ENCODE peak calls at places on chromosomes 11 and 22, in six cellular contexts. One of them, this sample, is unnamed.

GRCh38 chr11:22624742-22625447 is 728 bp downstream of the FANCF start:
- DNase-seq in astrocyte of the cerebellum: peak; percentile 32
- DNase-seq in H1: peak; percentile 71
- DNase-seq in GM23338: peak; percentile 90
- DNase-seq in tibial artery: peak; percentile 74
- DNase-seq in A673: peak; percentile 66
- DNase-seq in this sample: peak; percentile 51

GRCh38 chr11:20762980-20763379 is 93.6 kb downstream of the NELL1 start:
- DNase-seq in astrocyte of the cerebellum: no peak
- DNase-seq in H1: no peak
- DNase-seq in GM23338: no peak
- DNase-seq in tibial artery: no peak
- DNase-seq in A673: no peak
- DNase-seq in this sample: no peak

GRCh38 chr11:94295534-94295933 is 8.8 kb upstream of the IZUMO1R start:
- DNase-seq in astrocyte of the cerebellum: no peak
- DNase-seq in H1: no peak
- DNase-seq in GM23338: no peak
- DNase-seq in tibial artery: no peak
- DNase-seq in A673: no peak
- DNase-seq in this sample: no peak

GRCh38 chr22:19290400-19291217 is 910 bp downstream of the CLTCL1 start:
- DNase-seq in astrocyte of the cerebellum: no peak
- DNase-seq in H1: no peak
- DNase-seq in GM23338: peak; percentile 33
- DNase-seq in tibial artery: no peak
- DNase-seq in A673: peak; percentile 8
- DNase-seq in this sample: no peak

GRCh38 chr11:105899776-105900175 is 122.3 kb downstream of the MSANTD4 start:
- DNase-seq in astrocyte of the cerebellum: no peak
- DNase-seq in H1: no peak
- DNase-seq in GM23338: no peak
- DNase-seq in tibial artery: no peak
- DNase-seq in A673: no peak
- DNase-seq in this sample: no peak

GRCh38 chr11:2921742-2922493 is 7.3 kb downstream of the PHLDA2 start:
- DNase-seq in astrocyte of the cerebellum: no peak
- DNase-seq in H1: no peak
- DNase-seq in GM23338: no peak
- DNase-seq in tibial artery: no peak
- DNase-seq in A673: no peak
- DNase-seq in this sample: no peak

GRCh38 chr22:30457964-30458363 is 13.9 kb downstream of the SEC14L3 start:
- DNase-seq in astrocyte of the cerebellum: no peak
- DNase-seq in H1: no peak
- DNase-seq in GM23338: no peak
- DNase-seq in tibial artery: no peak
- DNase-seq in A673: no peak
- DNase-seq in this sample: no peak

GRCh38 chr11:113562981-113563461 is 87.8 kb upstream of the DRD2 start:
- DNase-seq in astrocyte of the cerebellum: no peak
- DNase-seq in H1: no peak
- DNase-seq in GM23338: peak; percentile 28
- DNase-seq in tibial artery: no peak
- DNase-seq in A673: no peak
- DNase-seq in this sample: no peak

GRCh38 chr11:125603207-125603606 is 10.6 kb downstream of the STT3A start:
- DNase-seq in astrocyte of the cerebellum: no peak
- DNase-seq in H1: no peak
- DNase-seq in GM23338: no peak
- DNase-seq in tibial artery: no peak
- DNase-seq in A673: no peak
- DNase-seq in this sample: no peak

GRCh38 chr11:65903068-65903481 is 2.9 kb upstream of the FOSL1 start:
- DNase-seq in astrocyte of the cerebellum: no peak
- DNase-seq in H1: no peak
- DNase-seq in GM23338: peak; percentile 72
- DNase-seq in tibial artery: no peak
- DNase-seq in A673: no peak
- DNase-seq in this sample: no peak

GRCh38 chr22:25509391-25509791 is 55.1 kb upstream of the GRK3 start:
- DNase-seq in astrocyte of the cerebellum: no peak
- DNase-seq in H1: no peak
- DNase-seq in GM23338: no peak
- DNase-seq in tibial artery: no peak
- DNase-seq in A673: no peak
- DNase-seq in this sample: no peak

GRCh38 chr11:87030458-87031054 is 7.2 kb upstream of the TMEM135 start:
- DNase-seq in astrocyte of the cerebellum: no peak
- DNase-seq in H1: no peak
- DNase-seq in GM23338: no peak
- DNase-seq in tibial artery: no peak
- DNase-seq in A673: peak; percentile 35
- DNase-seq in this sample: no peak

GRCh38 chr22:37784829-37785495 is 22.8 kb upstream of the GCAT start:
- DNase-seq in astrocyte of the cerebellum: no peak
- DNase-seq in H1: no peak
- DNase-seq in GM23338: no peak
- DNase-seq in tibial artery: no peak
- DNase-seq in A673: no peak
- DNase-seq in this sample: no peak

GRCh38 chr11:19116315-19116970 is 525 bp upstream of the ZDHHC13 start:
- DNase-seq in astrocyte of the cerebellum: no peak
- DNase-seq in H1: no peak
- DNase-seq in GM23338: peak; percentile 20
- DNase-seq in tibial artery: no peak
- DNase-seq in A673: no peak
- DNase-seq in this sample: no peak

GRCh38 chr11:33920838-33921613 is 29.1 kb upstream of the LMO2 start:
- DNase-seq in astrocyte of the cerebellum: peak; percentile 82
- DNase-seq in H1: no peak
- DNase-seq in GM23338: no peak
- DNase-seq in tibial artery: no peak
- DNase-seq in A673: peak; percentile 46
- DNase-seq in this sample: peak; percentile 62

GRCh38 chr22:24270556-24271405 is at the start of gene SPECC1L:
- DNase-seq in astrocyte of the cerebellum: peak; percentile 72
- DNase-seq in H1: peak; percentile 84
- DNase-seq in GM23338: peak; percentile 93
- DNase-seq in tibial artery: peak; percentile 97
- DNase-seq in A673: peak; percentile 92
- DNase-seq in this sample: peak; percentile 90

GRCh38 chr11:45560935-45561330 is 104.5 kb downstream of the CHST1 start:
- DNase-seq in astrocyte of the cerebellum: no peak
- DNase-seq in H1: no peak
- DNase-seq in GM23338: no peak
- DNase-seq in tibial artery: no peak
- DNase-seq in A673: no peak
- DNase-seq in this sample: no peak

GRCh38 chr22:49585695-49586243 is 241.9 kb downstream of the BRD1 start:
- DNase-seq in astrocyte of the cerebellum: no peak
- DNase-seq in H1: no peak
- DNase-seq in GM23338: no peak
- DNase-seq in tibial artery: peak; percentile 42
- DNase-seq in A673: no peak
- DNase-seq in this sample: no peak

GRCh38 chr11:4459470-4459869 is 10.4 kb downstream of the OR52K2 start:
- DNase-seq in astrocyte of the cerebellum: no peak
- DNase-seq in H1: no peak
- DNase-seq in GM23338: no peak
- DNase-seq in tibial artery: no peak
- DNase-seq in A673: no peak
- DNase-seq in this sample: peak; percentile 68

DNA sequence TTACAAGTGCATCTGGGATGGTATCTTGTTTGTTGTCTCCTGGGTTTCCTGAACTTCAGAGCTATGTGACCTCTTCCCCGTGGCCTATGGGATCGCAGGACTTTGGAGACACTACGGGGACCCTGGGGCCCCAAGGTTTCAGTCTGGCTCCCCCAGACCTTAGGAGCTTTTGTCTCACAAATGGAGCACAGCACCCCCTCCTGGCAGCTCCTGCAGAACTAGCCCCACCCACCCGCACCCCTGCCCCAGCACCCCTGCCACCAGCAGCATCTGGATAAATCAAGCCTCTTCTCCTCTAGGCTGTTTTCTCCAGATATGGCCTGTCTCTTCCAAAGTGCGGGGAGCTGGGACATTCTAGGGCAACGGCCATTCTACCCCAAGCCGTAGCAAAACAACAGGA is 10.4 kb downstream of the RCOR2 start:
- DNase-seq in astrocyte of the cerebellum: no peak
- DNase-seq in H1: no peak
- DNase-seq in GM23338: peak; percentile 70
- DNase-seq in tibial artery: no peak
- DNase-seq in A673: peak; percentile 51
- DNase-seq in this sample: no peak
- TF ChIP-seq CTCF in astrocyte of the cerebellum: peak; percentile 12
- TF ChIP-seq CTCF in H1: no peak
- TF ChIP-seq CTCF in GM23338: peak; percentile 30
- TF ChIP-seq CTCF in tibial artery: no peak
- TF ChIP-seq CTCF in A673: peak; percentile 42
- TF ChIP-seq CTCF in this sample: peak; percentile 22

GRCh38 chr11:75539459-75540022 is 13.8 kb upstream of the GDPD5 start:
- DNase-seq in astrocyte of the cerebellum: no peak
- DNase-seq in H1: no peak
- DNase-seq in GM23338: no peak
- DNase-seq in tibial artery: no peak
- DNase-seq in A673: no peak
- DNase-seq in this sample: no peak

GRCh38 chr11:75538150-75538942 is 12.6 kb upstream of the GDPD5 start:
- DNase-seq in astrocyte of the cerebellum: no peak
- DNase-seq in H1: no peak
- DNase-seq in GM23338: no peak
- DNase-seq in tibial artery: no peak
- DNase-seq in A673: no peak
- DNase-seq in this sample: no peak

GRCh38 chr11:75537740-75538139 is 12.0 kb upstream of the GDPD5 start:
- DNase-seq in astrocyte of the cerebellum: no peak
- DNase-seq in H1: no peak
- DNase-seq in GM23338: no peak
- DNase-seq in tibial artery: no peak
- DNase-seq in A673: no peak
- DNase-seq in this sample: no peak

GRCh38 chr11:75535039-75535563 is 9.4 kb upstream of the GDPD5 start:
- DNase-seq in astrocyte of the cerebellum: no peak
- DNase-seq in H1: no peak
- DNase-seq in GM23338: no peak
- DNase-seq in tibial artery: no peak
- DNase-seq in A673: no peak
- DNase-seq in this sample: no peak

GRCh38 chr11:75536786-75537629 is 11.3 kb upstream of the GDPD5 start:
- DNase-seq in astrocyte of the cerebellum: no peak
- DNase-seq in H1: no peak
- DNase-seq in GM23338: no peak
- DNase-seq in tibial artery: no peak
- DNase-seq in A673: no peak
- DNase-seq in this sample: peak; percentile 81
- TF ChIP-seq CTCF in astrocyte of the cerebellum: no peak
- TF ChIP-seq CTCF in H1: no peak
- TF ChIP-seq CTCF in GM23338: no peak
- TF ChIP-seq CTCF in tibial artery: no peak
- TF ChIP-seq CTCF in A673: no peak
- TF ChIP-seq CTCF in this sample: no peak

DNA sequence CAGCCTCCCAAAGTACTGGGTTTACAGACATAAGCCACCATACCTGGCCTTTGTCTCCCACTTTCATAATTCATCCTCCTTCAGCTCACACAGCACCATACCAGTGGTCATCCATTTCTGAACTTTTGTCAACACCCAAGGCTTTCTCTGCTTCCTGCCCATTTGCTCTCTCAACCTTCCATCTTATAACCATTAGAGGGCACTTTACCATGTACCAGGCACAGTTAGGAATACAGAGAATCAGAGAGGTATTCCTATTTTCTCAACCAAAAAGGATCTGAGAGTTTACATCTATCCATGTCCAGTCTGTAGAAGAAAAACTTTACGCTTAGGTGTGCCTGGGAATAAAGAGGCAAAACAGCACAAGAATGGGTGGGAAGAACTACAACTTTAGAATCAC is 397.6 kb downstream of the BUD13 start:
- DNase-seq in astrocyte of the cerebellum: no peak
- DNase-seq in H1: no peak
- DNase-seq in GM23338: peak; percentile 20
- DNase-seq in tibial artery: no peak
- DNase-seq in A673: no peak
- DNase-seq in this sample: no peak
- TF ChIP-seq CTCF in astrocyte of the cerebellum: no peak
- TF ChIP-seq CTCF in H1: no peak
- TF ChIP-seq CTCF in GM23338: peak; percentile 53
- TF ChIP-seq CTCF in tibial artery: no peak
- TF ChIP-seq CTCF in A673: no peak
- TF ChIP-seq CTCF in this sample: no peak

GRCh38 chr11:61571869-61572268 is 9.0 kb downstream of the SYT7 start:
- DNase-seq in astrocyte of the cerebellum: no peak
- DNase-seq in H1: no peak
- DNase-seq in GM23338: no peak
- DNase-seq in tibial artery: no peak
- DNase-seq in A673: no peak
- DNase-seq in this sample: no peak

GRCh38 chr11:61571337-61571736 is 9.5 kb downstream of the SYT7 start:
- DNase-seq in astrocyte of the cerebellum: no peak
- DNase-seq in H1: no peak
- DNase-seq in GM23338: no peak
- DNase-seq in tibial artery: no peak
- DNase-seq in A673: no peak
- DNase-seq in this sample: no peak

GRCh38 chr11:61564936-61565696 is 15.8 kb downstream of the SYT7 start:
- DNase-seq in astrocyte of the cerebellum: no peak
- DNase-seq in H1: no peak
- DNase-seq in GM23338: no peak
- DNase-seq in tibial artery: no peak
- DNase-seq in A673: no peak
- DNase-seq in this sample: no peak

GRCh38 chr11:61569701-61570100 is 11.2 kb downstream of the SYT7 start:
- DNase-seq in astrocyte of the cerebellum: no peak
- DNase-seq in H1: no peak
- DNase-seq in GM23338: no peak
- DNase-seq in tibial artery: no peak
- DNase-seq in A673: no peak
- DNase-seq in this sample: no peak

DNA sequence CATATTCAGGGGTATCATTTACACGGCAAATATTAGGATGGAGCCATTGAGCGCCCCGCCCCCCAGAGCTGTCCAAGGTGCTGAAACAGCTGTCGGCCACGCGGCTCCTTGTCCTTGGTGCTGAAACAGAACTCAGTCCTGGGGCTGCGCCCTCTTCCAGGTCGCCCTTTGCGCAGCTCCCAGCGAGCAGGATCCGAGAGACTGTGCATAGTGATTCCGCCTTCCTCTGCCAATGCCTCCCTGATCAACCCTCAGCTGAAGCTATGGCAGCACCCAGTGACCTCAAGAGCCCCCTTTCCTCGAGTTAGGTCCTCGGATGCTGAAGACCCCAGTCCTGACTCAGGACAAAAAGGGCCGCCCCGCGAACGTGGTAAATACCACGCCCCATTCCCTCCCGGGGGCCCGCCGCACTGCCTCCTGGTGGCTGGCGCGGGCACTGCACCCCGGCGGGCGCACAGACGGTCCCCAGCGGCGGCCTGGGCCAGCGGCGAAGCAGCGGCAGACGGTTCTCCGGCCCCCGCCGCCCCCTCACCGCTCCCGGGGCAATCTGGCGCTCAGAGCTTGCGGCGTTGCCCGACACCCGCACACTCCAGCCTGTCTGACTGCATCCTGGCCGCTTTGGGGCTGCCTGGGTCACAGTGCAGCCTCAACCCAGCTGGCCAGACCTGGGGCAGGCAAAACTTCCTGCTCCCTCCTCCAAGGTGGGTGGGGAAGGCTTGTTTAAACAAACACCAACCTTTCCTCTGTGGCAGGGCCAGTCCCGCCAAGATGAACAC is 13.4 kb downstream of the SYT7 start:
- DNase-seq in astrocyte of the cerebellum: peak; percentile 28
- DNase-seq in H1: peak; percentile 58
- DNase-seq in GM23338: peak; percentile 92
- DNase-seq in tibial artery: no peak
- DNase-seq in A673: peak; percentile 91
- DNase-seq in this sample: peak; percentile 60
- TF ChIP-seq CTCF in astrocyte of the cerebellum: peak; percentile 40
- TF ChIP-seq CTCF in H1: peak; percentile 95
- TF ChIP-seq CTCF in GM23338: peak; percentile 83
- TF ChIP-seq CTCF in tibial artery: no peak
- TF ChIP-seq CTCF in A673: peak; percentile 72
- TF ChIP-seq CTCF in this sample: no peak

This sample was measured in CD14-positive monocyte.